ENCODE peak calls at places on chromosomes 7 and 10, in nine cellular contexts. J, P, G, W, T, X, O, A and E are unnamed samples.

GRCh38 chr10:4190876-4191275 is 405.9 kb upstream of the KLF6 start:
- DNase-seq in X (no peak), P (no peak), A (no peak), J (no peak), O (no peak), W (no peak), G (no peak), T (no peak), E (no peak)

GRCh38 chr10:93915603-93916002 is 21.8 kb downstream of the SLC35G1 start:
- DNase-seq in A (no peak), T (no peak), W (no peak), X (no peak), P (no peak), O (no peak), G (no peak), J (no peak), E (no peak)

GRCh38 chr7:157228864-157229422 is 90.2 kb downstream of the UBE3C start:
- DNase-seq in P (peak), T (peak), A (peak), G (peak), J (no peak), W (no peak), O (no peak), X (peak), E (no peak)

GRCh38 chr10:123926401-123927264 is 35.0 kb upstream of the CPXM2 start:
- DNase-seq in T (peak), P (no peak), A (no peak), G (no peak), W (no peak), O (no peak), X (no peak), J (no peak), E (peak)

GRCh38 chr7:150641854-150642253 is 9.7 kb upstream of the GIMAP6 start:
- DNase-seq in A (no peak), J (no peak), O (no peak), X (no peak), W (no peak), P (no peak), T (no peak), G (no peak), E (no peak)

GRCh38 chr10:73950569-73950968 is 39.6 kb downstream of the PLAU start:
- DNase-seq in J (no peak), W (no peak), O (no peak), A (no peak), P (no peak), T (no peak), G (no peak), X (no peak), E (no peak)

GRCh38 chr10:91360434-91360833 is 49.7 kb upstream of the HECTD2 start:
- DNase-seq in X (no peak), A (no peak), G (no peak), J (no peak), P (no peak), T (no peak), O (no peak), W (no peak), E (no peak)

GRCh38 chr7:22783421-22783820 is 39.2 kb downstream of the TOMM7 start:
- DNase-seq in O (no peak), J (no peak), P (no peak), X (no peak), W (no peak), T (no peak), A (no peak), G (no peak), E (no peak)

GRCh38 chr7:32481921-32482320 is 8.3 kb downstream of the LSM5 start:
- DNase-seq in O (no peak), W (no peak), A (no peak), J (no peak), G (no peak), P (no peak), X (no peak), T (no peak), E (no peak)